ENCODE peak calls at places on chromosomes 7 and 10, in four cellular contexts. V is kidney tubule cell, H is astrocyte of the hippocampus, O is ovary. Z is an unnamed sample.

GRCh38 chr7:94507962-94508361 is 1.6 kb upstream of the CASD1 start:
- DNase-seq in H (no peak), O (no peak), V (no peak), Z (no peak)

GRCh38 chr7:126303926-126304325 is 948.8 kb downstream of the GRM8 start:
- DNase-seq in H (peak; percentile 19), O (no peak), V (no peak), Z (no peak)

GRCh38 chr7:31145339-31145738 is 93.2 kb downstream of the ADCYAP1R1 start:
- DNase-seq in H (no peak), O (no peak), V (no peak), Z (no peak)

GRCh38 chr10:80614576-80615416 is 77.1 kb downstream of the SH2D4B start:
- DNase-seq in V (no peak), H (no peak), O (no peak), Z (no peak)

GRCh38 chr10:103111031-103111917 is 81.8 kb downstream of the NT5C2 start:
- DNase-seq in V (no peak), O (no peak), H (peak; percentile 26), Z (peak; percentile 67)

GRCh38 chr7:127080576-127080975 is 172.2 kb downstream of the GRM8 start:
- DNase-seq in O (no peak), H (no peak), V (no peak), Z (no peak)

GRCh38 chr10:121437596-121437995 is 160.6 kb downstream of the FGFR2 start:
- DNase-seq in H (peak; percentile 41), O (peak; percentile 67), V (no peak), Z (no peak)

GRCh38 chr7:75624134-75624832 is 114.5 kb downstream of the HIP1 start:
- DNase-seq in H (no peak), V (no peak), O (peak; percentile 70), Z (peak; percentile 35)

GRCh38 chr10:129793479-129793878 is 170.6 kb downstream of the EBF3 start:
- DNase-seq in V (no peak), H (no peak), O (no peak), Z (no peak)

GRCh38 chr7:15626041-15626440 is 60.4 kb downstream of the MEOX2 start:
- DNase-seq in H (peak; percentile 36), O (no peak), V (peak; percentile 3), Z (peak; percentile 35)

GRCh38 chr7:88477957-88478356 is 171.3 kb upstream of the STEAP4 start:
- DNase-seq in V (no peak), O (no peak), H (no peak), Z (no peak)

GRCh38 chr7:16171928-16172327 is 249.4 kb downstream of the CRPPA start:
- DNase-seq in O (no peak), V (no peak), H (peak; percentile 2), Z (no peak)

GRCh38 chr7:21253740-21254687 is 173.9 kb upstream of the SP4 start:
- DNase-seq in V (peak; percentile 67), O (no peak), H (peak; percentile 85), Z (peak; percentile 54)

GRCh38 chr10:24513155-24513554 is 210.5 kb downstream of the ARHGAP21 start:
- DNase-seq in O (peak; percentile 55), V (peak; percentile 16), H (peak; percentile 50), Z (peak; percentile 49)

GRCh38 chr7:101848168-101848951 is 30.9 kb downstream of the CUX1 start:
- DNase-seq in O (no peak), V (no peak), H (no peak), Z (no peak)